ENCODE peak calls at places on chromosomes 1 and 21, in seven cellular contexts. One of them, this sample, is unnamed.

GRCh38 chr1:204370176-204370575 is 10.4 kb upstream of the PLEKHA6 start:
- DNase-seq in EH: no peak
- DNase-seq in EL: no peak
- DNase-seq in MCF 10A: no peak
- DNase-seq in nephron progenitor cell: no peak
- DNase-seq in LHCN-M2: no peak
- DNase-seq in stimulated activated CD8-positive, alpha-beta memory T cell treated with anti-CD3 and anti-CD28 coated beads, Interleukin-7, amount 100 ng/mL, for 1 hour: no peak
- DNase-seq in this sample: no peak

GRCh38 chr1:155884028-155884950 is 24.9 kb downstream of the SYT11 start:
- DNase-seq in EH: peak; percentile 74
- DNase-seq in EL: peak; percentile 27
- DNase-seq in MCF 10A: no peak
- DNase-seq in nephron progenitor cell: no peak
- DNase-seq in LHCN-M2: peak; percentile 55
- DNase-seq in stimulated activated CD8-positive, alpha-beta memory T cell treated with anti-CD3 and anti-CD28 coated beads, Interleukin-7, amount 100 ng/mL, for 1 hour: no peak
- DNase-seq in this sample: peak; percentile 49

GRCh38 chr1:152942161-152942560 is 4.8 kb upstream of the SPRR5 start:
- DNase-seq in EH: no peak
- DNase-seq in EL: no peak
- DNase-seq in MCF 10A: no peak
- DNase-seq in nephron progenitor cell: no peak
- DNase-seq in LHCN-M2: no peak
- DNase-seq in stimulated activated CD8-positive, alpha-beta memory T cell treated with anti-CD3 and anti-CD28 coated beads, Interleukin-7, amount 100 ng/mL, for 1 hour: no peak
- DNase-seq in this sample: no peak

GRCh38 chr1:232510367-232511110 is 119.4 kb downstream of the SIPA1L2 start:
- DNase-seq in EH: no peak
- DNase-seq in EL: no peak
- DNase-seq in MCF 10A: peak; percentile 58
- DNase-seq in nephron progenitor cell: no peak
- DNase-seq in LHCN-M2: no peak
- DNase-seq in stimulated activated CD8-positive, alpha-beta memory T cell treated with anti-CD3 and anti-CD28 coated beads, Interleukin-7, amount 100 ng/mL, for 1 hour: no peak
- DNase-seq in this sample: no peak

GRCh38 chr21:42233067-42233981 is 14.4 kb downstream of the ABCG1 start:
- DNase-seq in EH: no peak
- DNase-seq in EL: no peak
- DNase-seq in MCF 10A: no peak
- DNase-seq in nephron progenitor cell: no peak
- DNase-seq in LHCN-M2: no peak
- DNase-seq in stimulated activated CD8-positive, alpha-beta memory T cell treated with anti-CD3 and anti-CD28 coated beads, Interleukin-7, amount 100 ng/mL, for 1 hour: peak; percentile 47
- DNase-seq in this sample: no peak

GRCh38 chr1:192401832-192402231 is 85.0 kb downstream of the RGS21 start:
- DNase-seq in EH: peak; percentile 23
- DNase-seq in EL: peak; percentile 58
- DNase-seq in MCF 10A: no peak
- DNase-seq in nephron progenitor cell: no peak
- DNase-seq in LHCN-M2: peak; percentile 45
- DNase-seq in stimulated activated CD8-positive, alpha-beta memory T cell treated with anti-CD3 and anti-CD28 coated beads, Interleukin-7, amount 100 ng/mL, for 1 hour: no peak
- DNase-seq in this sample: no peak

GRCh38 chr1:119682141-119682540 is 29.6 kb upstream of the PHGDH start:
- DNase-seq in EH: no peak
- DNase-seq in EL: no peak
- DNase-seq in MCF 10A: no peak
- DNase-seq in nephron progenitor cell: no peak
- DNase-seq in LHCN-M2: no peak
- DNase-seq in stimulated activated CD8-positive, alpha-beta memory T cell treated with anti-CD3 and anti-CD28 coated beads, Interleukin-7, amount 100 ng/mL, for 1 hour: no peak
- DNase-seq in this sample: no peak

GRCh38 chr1:10431065-10431730 is 965 bp downstream of the CENPS start:
- DNase-seq in EH: peak; percentile 46
- DNase-seq in EL: peak; percentile 45
- DNase-seq in MCF 10A: peak; percentile 14
- DNase-seq in nephron progenitor cell: no peak
- DNase-seq in LHCN-M2: peak; percentile 47
- DNase-seq in stimulated activated CD8-positive, alpha-beta memory T cell treated with anti-CD3 and anti-CD28 coated beads, Interleukin-7, amount 100 ng/mL, for 1 hour: no peak
- DNase-seq in this sample: no peak

GRCh38 chr1:27418326-27418761 is 25.9 kb downstream of the GPR3 start:
- DNase-seq in EH: peak; percentile 96
- DNase-seq in EL: peak; percentile 92
- DNase-seq in MCF 10A: peak; percentile 85
- DNase-seq in nephron progenitor cell: no peak
- DNase-seq in LHCN-M2: peak; percentile 96
- DNase-seq in stimulated activated CD8-positive, alpha-beta memory T cell treated with anti-CD3 and anti-CD28 coated beads, Interleukin-7, amount 100 ng/mL, for 1 hour: no peak
- DNase-seq in this sample: peak; percentile 93

GRCh38 chr1:49052102-49052501 is 275.4 kb upstream of the BEND5 start:
- DNase-seq in EH: no peak
- DNase-seq in EL: no peak
- DNase-seq in MCF 10A: no peak
- DNase-seq in nephron progenitor cell: no peak
- DNase-seq in LHCN-M2: no peak
- DNase-seq in stimulated activated CD8-positive, alpha-beta memory T cell treated with anti-CD3 and anti-CD28 coated beads, Interleukin-7, amount 100 ng/mL, for 1 hour: no peak
- DNase-seq in this sample: no peak

GRCh38 chr1:1083181-1084027 is 9.3 kb upstream of the RNF223 start:
- DNase-seq in EH: no peak
- DNase-seq in EL: no peak
- DNase-seq in MCF 10A: no peak
- DNase-seq in nephron progenitor cell: no peak
- DNase-seq in LHCN-M2: no peak
- DNase-seq in stimulated activated CD8-positive, alpha-beta memory T cell treated with anti-CD3 and anti-CD28 coated beads, Interleukin-7, amount 100 ng/mL, for 1 hour: no peak
- DNase-seq in this sample: no peak

GRCh38 chr1:7770620-7770938 is 517 bp upstream of the VAMP3 start:
- DNase-seq in EH: peak; percentile 3
- DNase-seq in EL: no peak
- DNase-seq in MCF 10A: no peak
- DNase-seq in nephron progenitor cell: no peak
- DNase-seq in LHCN-M2: no peak
- DNase-seq in stimulated activated CD8-positive, alpha-beta memory T cell treated with anti-CD3 and anti-CD28 coated beads, Interleukin-7, amount 100 ng/mL, for 1 hour: no peak
- DNase-seq in this sample: no peak

GRCh38 chr1:108609483-108610066 is 49.7 kb downstream of the EEIG2 start:
- DNase-seq in EH: no peak
- DNase-seq in EL: no peak
- DNase-seq in MCF 10A: no peak
- DNase-seq in nephron progenitor cell: no peak
- DNase-seq in LHCN-M2: no peak
- DNase-seq in stimulated activated CD8-positive, alpha-beta memory T cell treated with anti-CD3 and anti-CD28 coated beads, Interleukin-7, amount 100 ng/mL, for 1 hour: no peak
- DNase-seq in this sample: no peak

GRCh38 chr1:61079898-61080336 is 2.4 kb upstream of the NFIA start:
- DNase-seq in EH: peak; percentile 78
- DNase-seq in EL: peak; percentile 82
- DNase-seq in MCF 10A: peak; percentile 93
- DNase-seq in nephron progenitor cell: peak; percentile 56
- DNase-seq in LHCN-M2: peak; percentile 82
- DNase-seq in stimulated activated CD8-positive, alpha-beta memory T cell treated with anti-CD3 and anti-CD28 coated beads, Interleukin-7, amount 100 ng/mL, for 1 hour: no peak
- DNase-seq in this sample: peak; percentile 92

GRCh38 chr1:226034482-226034881 is 28.0 kb upstream of the H3-3A start:
- DNase-seq in EH: peak; percentile 92
- DNase-seq in EL: peak; percentile 80
- DNase-seq in MCF 10A: peak; percentile 68
- DNase-seq in nephron progenitor cell: no peak
- DNase-seq in LHCN-M2: peak; percentile 82
- DNase-seq in stimulated activated CD8-positive, alpha-beta memory T cell treated with anti-CD3 and anti-CD28 coated beads, Interleukin-7, amount 100 ng/mL, for 1 hour: no peak
- DNase-seq in this sample: no peak

GRCh38 chr21:43889055-43889454 is 24.0 kb downstream of the AGPAT3 start:
- DNase-seq in EH: no peak
- DNase-seq in EL: no peak
- DNase-seq in MCF 10A: no peak
- DNase-seq in nephron progenitor cell: no peak
- DNase-seq in LHCN-M2: no peak
- DNase-seq in stimulated activated CD8-positive, alpha-beta memory T cell treated with anti-CD3 and anti-CD28 coated beads, Interleukin-7, amount 100 ng/mL, for 1 hour: no peak
- DNase-seq in this sample: no peak

GRCh38 chr1:115426271-115426771 is 88.3 kb upstream of the NGF start:
- DNase-seq in EH: peak; percentile 100
- DNase-seq in EL: peak; percentile 99
- DNase-seq in MCF 10A: peak; percentile 49
- DNase-seq in nephron progenitor cell: peak; percentile 5
- DNase-seq in LHCN-M2: peak; percentile 84
- DNase-seq in stimulated activated CD8-positive, alpha-beta memory T cell treated with anti-CD3 and anti-CD28 coated beads, Interleukin-7, amount 100 ng/mL, for 1 hour: no peak
- DNase-seq in this sample: peak; percentile 26

GRCh38 chr1:18927654-18928272 is 25.4 kb upstream of the ALDH4A1 start:
- DNase-seq in EH: peak; percentile 48
- DNase-seq in EL: peak; percentile 52
- DNase-seq in MCF 10A: no peak
- DNase-seq in nephron progenitor cell: no peak
- DNase-seq in LHCN-M2: no peak
- DNase-seq in stimulated activated CD8-positive, alpha-beta memory T cell treated with anti-CD3 and anti-CD28 coated beads, Interleukin-7, amount 100 ng/mL, for 1 hour: no peak
- DNase-seq in this sample: no peak

GRCh38 chr1:14970115-14970798 is 183.3 kb upstream of the TMEM51 start:
- DNase-seq in EH: peak; percentile 97
- DNase-seq in EL: peak; percentile 96
- DNase-seq in MCF 10A: peak; percentile 93
- DNase-seq in nephron progenitor cell: no peak
- DNase-seq in LHCN-M2: peak; percentile 87
- DNase-seq in stimulated activated CD8-positive, alpha-beta memory T cell treated with anti-CD3 and anti-CD28 coated beads, Interleukin-7, amount 100 ng/mL, for 1 hour: no peak
- DNase-seq in this sample: no peak

GRCh38 chr1:222798111-222798510 is 16.7 kb upstream of the DISP1 start:
- DNase-seq in EH: peak; percentile 68
- DNase-seq in EL: peak; percentile 43
- DNase-seq in MCF 10A: peak; percentile 58
- DNase-seq in nephron progenitor cell: no peak
- DNase-seq in LHCN-M2: peak; percentile 31
- DNase-seq in stimulated activated CD8-positive, alpha-beta memory T cell treated with anti-CD3 and anti-CD28 coated beads, Interleukin-7, amount 100 ng/mL, for 1 hour: no peak
- DNase-seq in this sample: peak; percentile 26

GRCh38 chr1:2583871-2584341 is 2.7 kb upstream of the PRXL2B start:
- DNase-seq in EH: no peak
- DNase-seq in EL: no peak
- DNase-seq in MCF 10A: no peak
- DNase-seq in nephron progenitor cell: no peak
- DNase-seq in LHCN-M2: peak; percentile 16
- DNase-seq in stimulated activated CD8-positive, alpha-beta memory T cell treated with anti-CD3 and anti-CD28 coated beads, Interleukin-7, amount 100 ng/mL, for 1 hour: no peak
- DNase-seq in this sample: no peak

GRCh38 chr21:45330075-45330781 is 42.5 kb upstream of the POFUT2 start:
- DNase-seq in EH: peak; percentile 98
- DNase-seq in EL: peak; percentile 95
- DNase-seq in MCF 10A: peak; percentile 79
- DNase-seq in nephron progenitor cell: no peak
- DNase-seq in LHCN-M2: peak; percentile 65
- DNase-seq in stimulated activated CD8-positive, alpha-beta memory T cell treated with anti-CD3 and anti-CD28 coated beads, Interleukin-7, amount 100 ng/mL, for 1 hour: no peak
- DNase-seq in this sample: peak; percentile 69

GRCh38 chr1:58727363-58727762 is 27.5 kb upstream of the MYSM1 start:
- DNase-seq in EH: peak; percentile 95
- DNase-seq in EL: peak; percentile 97
- DNase-seq in MCF 10A: peak; percentile 97
- DNase-seq in nephron progenitor cell: no peak
- DNase-seq in LHCN-M2: peak; percentile 98
- DNase-seq in stimulated activated CD8-positive, alpha-beta memory T cell treated with anti-CD3 and anti-CD28 coated beads, Interleukin-7, amount 100 ng/mL, for 1 hour: no peak
- DNase-seq in this sample: peak; percentile 22

GRCh38 chr1:94095112-94095637 is 25.8 kb downstream of the ABCA4 start:
- DNase-seq in EH: peak; percentile 79
- DNase-seq in EL: peak; percentile 57
- DNase-seq in MCF 10A: no peak
- DNase-seq in nephron progenitor cell: no peak
- DNase-seq in LHCN-M2: peak; percentile 73
- DNase-seq in stimulated activated CD8-positive, alpha-beta memory T cell treated with anti-CD3 and anti-CD28 coated beads, Interleukin-7, amount 100 ng/mL, for 1 hour: no peak
- DNase-seq in this sample: peak; percentile 90

GRCh38 chr1:47196622-47197021 is 6.8 kb upstream of the PDZK1IP1 start:
- DNase-seq in EH: no peak
- DNase-seq in EL: no peak
- DNase-seq in MCF 10A: no peak
- DNase-seq in nephron progenitor cell: peak; percentile 44
- DNase-seq in LHCN-M2: no peak
- DNase-seq in stimulated activated CD8-positive, alpha-beta memory T cell treated with anti-CD3 and anti-CD28 coated beads, Interleukin-7, amount 100 ng/mL, for 1 hour: no peak
- DNase-seq in this sample: no peak

GRCh38 chr1:58909162-58909560 is 125.3 kb upstream of the JUN start:
- DNase-seq in EH: peak; percentile 86
- DNase-seq in EL: peak; percentile 83
- DNase-seq in MCF 10A: peak; percentile 54
- DNase-seq in nephron progenitor cell: no peak
- DNase-seq in LHCN-M2: peak; percentile 81
- DNase-seq in stimulated activated CD8-positive, alpha-beta memory T cell treated with anti-CD3 and anti-CD28 coated beads, Interleukin-7, amount 100 ng/mL, for 1 hour: no peak
- DNase-seq in this sample: no peak

GRCh38 chr1:24724345-24725208 is 20.7 kb upstream of the CLIC4 start:
- DNase-seq in EH: peak; percentile 90
- DNase-seq in EL: peak; percentile 94
- DNase-seq in MCF 10A: no peak
- DNase-seq in nephron progenitor cell: peak; percentile 61
- DNase-seq in LHCN-M2: peak; percentile 92
- DNase-seq in stimulated activated CD8-positive, alpha-beta memory T cell treated with anti-CD3 and anti-CD28 coated beads, Interleukin-7, amount 100 ng/mL, for 1 hour: no peak
- DNase-seq in this sample: peak; percentile 98

This sample was measured in SJCRH30.